ENCODE peak calls at places on chromosomes 6 and 20, in ten cellular contexts. One of them, this sample, is unnamed.

GRCh38 chr6:128350416-128351254 is 169.8 kb downstream of the PTPRK start:
- DNase-seq in lower leg skin: no peak
- DNase-seq in D341Med: no peak
- DNase-seq in HL-60: no peak
- DNase-seq in neural crest cell: no peak
- DNase-seq in H7: no peak
- DNase-seq in CD8-positive, alpha-beta T cell: no peak
- DNase-seq in stimulated activated naive CD4-positive, alpha-beta T cell treated with Interleukin-2 at 50 U/mL for 16 hours: no peak
- DNase-seq in sigmoid colon: no peak
- DNase-seq in stimulated activated CD4-positive, alpha-beta T cell treated with anti-CD3 and anti-CD28 coated beads, Interleukin-1b, Interleukin-23, amount 100 ng/mL, for 24 hours: no peak
- DNase-seq in this sample: no peak

GRCh38 chr6:30769088-30769852 is 24.9 kb upstream of the IER3 start:
- DNase-seq in lower leg skin: no peak
- DNase-seq in D341Med: no peak
- DNase-seq in HL-60: peak
- DNase-seq in neural crest cell: no peak
- DNase-seq in H7: peak
- DNase-seq in CD8-positive, alpha-beta T cell: peak
- DNase-seq in stimulated activated naive CD4-positive, alpha-beta T cell treated with Interleukin-2 at 50 U/mL for 16 hours: peak
- DNase-seq in sigmoid colon: peak
- DNase-seq in stimulated activated CD4-positive, alpha-beta T cell treated with anti-CD3 and anti-CD28 coated beads, Interleukin-1b, Interleukin-23, amount 100 ng/mL, for 24 hours: peak
- DNase-seq in this sample: no peak

GRCh38 chr6:146981981-146982380 is 222.2 kb upstream of the STXBP5 start:
- DNase-seq in lower leg skin: no peak
- DNase-seq in D341Med: no peak
- DNase-seq in HL-60: no peak
- DNase-seq in neural crest cell: no peak
- DNase-seq in H7: no peak
- DNase-seq in CD8-positive, alpha-beta T cell: no peak
- DNase-seq in stimulated activated naive CD4-positive, alpha-beta T cell treated with Interleukin-2 at 50 U/mL for 16 hours: no peak
- DNase-seq in sigmoid colon: no peak
- DNase-seq in stimulated activated CD4-positive, alpha-beta T cell treated with anti-CD3 and anti-CD28 coated beads, Interleukin-1b, Interleukin-23, amount 100 ng/mL, for 24 hours: no peak
- DNase-seq in this sample: no peak

GRCh38 chr20:33689973-33690372 is 3.8 kb upstream of the E2F1 start:
- DNase-seq in lower leg skin: no peak
- DNase-seq in D341Med: no peak
- DNase-seq in HL-60: peak
- DNase-seq in neural crest cell: no peak
- DNase-seq in H7: no peak
- DNase-seq in CD8-positive, alpha-beta T cell: peak
- DNase-seq in stimulated activated naive CD4-positive, alpha-beta T cell treated with Interleukin-2 at 50 U/mL for 16 hours: peak
- DNase-seq in sigmoid colon: no peak
- DNase-seq in stimulated activated CD4-positive, alpha-beta T cell treated with anti-CD3 and anti-CD28 coated beads, Interleukin-1b, Interleukin-23, amount 100 ng/mL, for 24 hours: peak
- DNase-seq in this sample: no peak

GRCh38 chr6:21531393-21531792 is 62.2 kb upstream of the SOX4 start:
- DNase-seq in lower leg skin: no peak
- DNase-seq in D341Med: no peak
- DNase-seq in HL-60: no peak
- DNase-seq in neural crest cell: no peak
- DNase-seq in H7: no peak
- DNase-seq in CD8-positive, alpha-beta T cell: no peak
- DNase-seq in stimulated activated naive CD4-positive, alpha-beta T cell treated with Interleukin-2 at 50 U/mL for 16 hours: no peak
- DNase-seq in sigmoid colon: no peak
- DNase-seq in stimulated activated CD4-positive, alpha-beta T cell treated with anti-CD3 and anti-CD28 coated beads, Interleukin-1b, Interleukin-23, amount 100 ng/mL, for 24 hours: no peak
- DNase-seq in this sample: no peak

GRCh38 chr20:32132911-32133549 is 23.5 kb downstream of the TM9SF4 start:
- DNase-seq in lower leg skin: no peak
- DNase-seq in D341Med: no peak
- DNase-seq in HL-60: no peak
- DNase-seq in neural crest cell: no peak
- DNase-seq in H7: no peak
- DNase-seq in CD8-positive, alpha-beta T cell: no peak
- DNase-seq in stimulated activated naive CD4-positive, alpha-beta T cell treated with Interleukin-2 at 50 U/mL for 16 hours: no peak
- DNase-seq in sigmoid colon: peak
- DNase-seq in stimulated activated CD4-positive, alpha-beta T cell treated with anti-CD3 and anti-CD28 coated beads, Interleukin-1b, Interleukin-23, amount 100 ng/mL, for 24 hours: no peak
- DNase-seq in this sample: no peak

GRCh38 chr6:73694711-73695411 is 1.1 kb upstream of the CD109 start:
- DNase-seq in lower leg skin: no peak
- DNase-seq in D341Med: no peak
- DNase-seq in HL-60: no peak
- DNase-seq in neural crest cell: no peak
- DNase-seq in H7: no peak
- DNase-seq in CD8-positive, alpha-beta T cell: no peak
- DNase-seq in stimulated activated naive CD4-positive, alpha-beta T cell treated with Interleukin-2 at 50 U/mL for 16 hours: no peak
- DNase-seq in sigmoid colon: no peak
- DNase-seq in stimulated activated CD4-positive, alpha-beta T cell treated with anti-CD3 and anti-CD28 coated beads, Interleukin-1b, Interleukin-23, amount 100 ng/mL, for 24 hours: no peak
- DNase-seq in this sample: no peak

GRCh38 chr6:136600818-136601217 is 50.6 kb upstream of the MAP7 start:
- DNase-seq in lower leg skin: no peak
- DNase-seq in D341Med: no peak
- DNase-seq in HL-60: no peak
- DNase-seq in neural crest cell: no peak
- DNase-seq in H7: no peak
- DNase-seq in CD8-positive, alpha-beta T cell: no peak
- DNase-seq in stimulated activated naive CD4-positive, alpha-beta T cell treated with Interleukin-2 at 50 U/mL for 16 hours: no peak
- DNase-seq in sigmoid colon: peak
- DNase-seq in stimulated activated CD4-positive, alpha-beta T cell treated with anti-CD3 and anti-CD28 coated beads, Interleukin-1b, Interleukin-23, amount 100 ng/mL, for 24 hours: no peak
- DNase-seq in this sample: no peak

GRCh38 chr6:152748843-152749242 is 1.8 kb upstream of the VIP start:
- DNase-seq in lower leg skin: no peak
- DNase-seq in D341Med: no peak
- DNase-seq in HL-60: no peak
- DNase-seq in neural crest cell: no peak
- DNase-seq in H7: no peak
- DNase-seq in CD8-positive, alpha-beta T cell: no peak
- DNase-seq in stimulated activated naive CD4-positive, alpha-beta T cell treated with Interleukin-2 at 50 U/mL for 16 hours: no peak
- DNase-seq in sigmoid colon: no peak
- DNase-seq in stimulated activated CD4-positive, alpha-beta T cell treated with anti-CD3 and anti-CD28 coated beads, Interleukin-1b, Interleukin-23, amount 100 ng/mL, for 24 hours: no peak
- DNase-seq in this sample: no peak

GRCh38 chr6:122284848-122285247 is 114.6 kb upstream of the HSF2 start:
- DNase-seq in lower leg skin: no peak
- DNase-seq in D341Med: no peak
- DNase-seq in HL-60: no peak
- DNase-seq in neural crest cell: no peak
- DNase-seq in H7: no peak
- DNase-seq in CD8-positive, alpha-beta T cell: no peak
- DNase-seq in stimulated activated naive CD4-positive, alpha-beta T cell treated with Interleukin-2 at 50 U/mL for 16 hours: no peak
- DNase-seq in sigmoid colon: no peak
- DNase-seq in stimulated activated CD4-positive, alpha-beta T cell treated with anti-CD3 and anti-CD28 coated beads, Interleukin-1b, Interleukin-23, amount 100 ng/mL, for 24 hours: no peak
- DNase-seq in this sample: no peak

This sample was measured in NCI-H526 treated with DMSO at 0.1 percent for 48 hours.